ENCODE peak calls at places on chromosomes 7 and 10, in eight cellular contexts. B, F, V, A, G, D, E and Q are unnamed samples.

GRCh38 chr10:92038949-92039348 is 115.4 kb downstream of the BTAF1 start:
- DNase-seq in F (no peak), E (no peak), B (no peak), D (no peak), G (no peak), A (no peak), V (no peak), Q (no peak)

GRCh38 chr10:111137012-111137411 is 60.2 kb downstream of the ADRA2A start:
- DNase-seq in V (no peak), A (no peak), D (no peak), B (no peak), E (peak; percentile 54), F (no peak), G (no peak), Q (no peak)

GRCh38 chr7:45451636-45452035 is 122.5 kb upstream of the ADCY1 start:
- DNase-seq in B (no peak), E (peak; percentile 64), G (no peak), F (no peak), D (peak; percentile 36), A (peak; percentile 55), V (no peak), Q (no peak)

GRCh38 chr10:122164815-122165491 is 106.1 kb upstream of the BTBD16 start:
- DNase-seq in E (peak; percentile 83), V (no peak), F (peak; percentile 36), B (no peak), A (no peak), G (no peak), D (no peak), Q (no peak)

GRCh38 chr10:6918305-6918704 is 338.2 kb upstream of the PRKCQ start:
- DNase-seq in V (peak; percentile 79), F (no peak), D (peak; percentile 28), A (no peak), B (peak; percentile 39), E (no peak), G (no peak), Q (no peak)

GRCh38 chr7:47689558-47689957 is 107.6 kb upstream of the TNS3 start:
- DNase-seq in F (no peak), D (no peak), G (no peak), B (no peak), E (no peak), A (no peak), V (no peak), Q (no peak)

GRCh38 chr7:130723784-130724183 is 10.2 kb downstream of the KLF14 start:
- DNase-seq in B (no peak), D (no peak), E (peak; percentile 7), A (peak; percentile 50), F (no peak), V (no peak), G (no peak), Q (no peak)

GRCh38 chr7:85023066-85023687 is 163.7 kb downstream of the SEMA3D start:
- DNase-seq in D (peak; percentile 61), F (no peak), G (peak; percentile 24), A (peak; percentile 63), E (peak; percentile 45), B (peak; percentile 40), V (peak; percentile 55), Q (no peak)

GRCh38 chr10:3524086-3524960 is 260.7 kb downstream of the KLF6 start:
- DNase-seq in E (no peak), G (no peak), B (no peak), D (peak; percentile 37), A (peak; percentile 27), F (no peak), V (no peak), Q (no peak)

GRCh38 chr10:113099431-113100298 is 149.6 kb downstream of the TCF7L2 start:
- DNase-seq in B (no peak), G (no peak), F (no peak), A (no peak), E (peak; percentile 52), D (peak; percentile 43), V (no peak), Q (no peak)

GRCh38 chr10:71454347-71454746 is 57.6 kb downstream of the CDH23 start:
- DNase-seq in G (no peak), F (no peak), E (no peak), V (no peak), B (no peak), D (no peak), A (peak; percentile 11), Q (no peak)

GRCh38 chr10:26486985-26487850 is 49.1 kb downstream of the APBB1IP start:
- DNase-seq in G (no peak), F (no peak), D (peak; percentile 100), A (peak; percentile 95), E (peak; percentile 98), B (no peak), V (peak; percentile 72), Q (no peak)

GRCh38 chr7:142787783-142788182 is 17.0 kb downstream of the PRSS2 start:
- DNase-seq in B (no peak), D (no peak), F (no peak), E (no peak), V (no peak), A (no peak), G (no peak), Q (no peak)

GRCh38 chr10:66162560-66163143 is 763.2 kb upstream of the LRRTM3 start:
- DNase-seq in D (no peak), V (no peak), B (no peak), E (peak; percentile 38), A (no peak), F (no peak), G (no peak), Q (no peak)

GRCh38 chr10:43295436-43295835 is 28.6 kb upstream of the RASGEF1A start:
- DNase-seq in D (peak; percentile 7), B (no peak), V (no peak), A (no peak), E (no peak), G (no peak), F (no peak), Q (no peak)

GRCh38 chr7:114865564-114865963 is 56.3 kb upstream of the MDFIC start:
- DNase-seq in B (peak; percentile 60), V (peak; percentile 67), D (peak; percentile 79), E (peak; percentile 64), G (no peak), A (peak; percentile 34), F (peak; percentile 7), Q (no peak)

GRCh38 chr7:120716306-120716705 is 141.6 kb downstream of the TSPAN12 start:
- DNase-seq in F (no peak), D (no peak), E (no peak), V (no peak), A (no peak), G (no peak), B (no peak), Q (no peak)

GRCh38 chr7:64494912-64495461 is 67.9 kb downstream of the ZNF680 start:
- DNase-seq in D (no peak), A (no peak), E (peak; percentile 17), G (no peak), V (no peak), B (no peak), F (no peak), Q (no peak)

GRCh38 chr10:36534471-36535002 is 590.9 kb upstream of the ANKRD30A start:
- DNase-seq in A (peak; percentile 96), E (peak; percentile 97), G (no peak), F (no peak), D (peak; percentile 98), V (no peak), B (no peak), Q (no peak)

GRCh38 chr7:112743811-112744210 is 46.4 kb downstream of the TMEM168 start:
- DNase-seq in B (no peak), D (no peak), E (no peak), F (no peak), V (no peak), G (no peak), A (no peak), Q (no peak)

GRCh38 chr7:131327049-131327625 is 539 bp upstream of the MKLN1 start:
- DNase-seq in A (peak; percentile 87), V (peak; percentile 20), E (peak; percentile 68), D (peak; percentile 80), F (peak; percentile 35), B (peak; percentile 34), G (no peak), Q (no peak)

GRCh38 chr10:63266337-63267327 is 133.5 kb downstream of the NRBF2 start:
- DNase-seq in D (no peak), A (peak; percentile 15), B (no peak), E (peak; percentile 27), V (no peak), F (no peak), G (no peak), Q (no peak)

GRCh38 chr7:657565-658119 is 68.9 kb upstream of the DNAAF5 start:
- DNase-seq in A (peak; percentile 12), E (no peak), G (no peak), B (no peak), D (peak; percentile 11), F (no peak), V (no peak), Q (no peak)

GRCh38 chr7:68917041-68917651 is 681.1 kb upstream of the AUTS2 start:
- DNase-seq in V (no peak), G (no peak), B (no peak), D (no peak), F (no peak), E (peak; percentile 6), A (peak; percentile 59), Q (no peak)

GRCh38 chr7:18667466-18667865 is 171.9 kb downstream of the HDAC9 start:
- DNase-seq in A (peak; percentile 88), G (no peak), D (peak; percentile 64), E (peak; percentile 78), B (no peak), V (no peak), F (no peak), Q (no peak)

GRCh38 chr10:51643734-51644133 is 55.7 kb downstream of the CSTF2T start:
- DNase-seq in B (no peak), A (no peak), D (no peak), E (no peak), F (no peak), V (no peak), G (no peak), Q (no peak)

GRCh38 chr7:135232720-135233119 is 918 bp upstream of the STRA8 start:
- DNase-seq in G (no peak), F (no peak), E (no peak), D (no peak), A (no peak), V (no peak), B (no peak), Q (no peak)

GRCh38 chr10:126598009-126598408 is 72.5 kb downstream of the C10orf90 start:
- DNase-seq in D (peak; percentile 59), B (no peak), G (no peak), A (peak; percentile 46), F (peak; percentile 34), E (peak; percentile 60), V (no peak), Q (no peak)

GRCh38 chr7:22854158-22855048 is 31.8 kb upstream of the TOMM7 start:
- DNase-seq in A (peak; percentile 79), F (peak; percentile 85), V (peak; percentile 81), D (peak; percentile 88), G (peak; percentile 55), B (peak; percentile 78), E (peak; percentile 87), Q (peak; percentile 94)

GRCh38 chr10:23095966-23096813 is 811 bp downstream of the MSRB2 start:
- DNase-seq in V (peak; percentile 33), F (no peak), A (peak; percentile 40), D (peak; percentile 76), E (peak; percentile 56), B (peak; percentile 47), G (no peak), Q (no peak)

GRCh38 chr10:132452216-132452650 is 55.2 kb downstream of the PWWP2B start:
- DNase-seq in V (no peak), G (no peak), E (no peak), F (no peak), D (no peak), A (no peak), B (no peak), Q (no peak)

GRCh38 chr10:546971-547590 is 142.4 kb downstream of the DIP2C start:
- DNase-seq in E (peak; percentile 30), A (no peak), V (no peak), F (no peak), D (no peak), G (no peak), B (no peak), Q (no peak)